ENCODE peak calls at places on chromosomes 1 and 21, in five cellular contexts. Y, V, U, F and K are unnamed samples. For H3K4me1, the result is how much of the 10 kb centered on the place peaks cover.

GRCh38 chr21:39715804-39716397 is 29.1 kb upstream of the IGSF5 start:
- DNase-seq in U (no peak), F (no peak), V (no peak), Y (peak), K (no peak)

GRCh38 chr1:221701570-221702186 is 40.2 kb downstream of the DUSP10 start:
- DNase-seq in F (no peak), V (no peak), Y (no peak), U (no peak), K (no peak)

GRCh38 chr1:187474266-187474665 is 645.5 kb downstream of the PLA2G4A start:
- DNase-seq in U (no peak), V (no peak), Y (no peak), F (no peak), K (no peak)

GRCh38 chr1:209106237-209106741 is 477.2 kb upstream of the CAMK1G start:
- DNase-seq in U (no peak), Y (peak), V (no peak), F (no peak), K (no peak)

GRCh38 chr1:224211262-224211962 is 28.4 kb downstream of the DEGS1 start:
- DNase-seq in Y (no peak), V (no peak), U (no peak), F (no peak), K (no peak)

GRCh38 chr21:41366522-41367151 is 4.8 kb downstream of the MX2 start:
- DNase-seq in F (peak), Y (no peak), V (peak), U (peak), K (peak)

GRCh38 chr1:215888159-215888558 is 321.1 kb downstream of the KCTD3 start:
- DNase-seq in F (no peak), Y (no peak), V (no peak), U (no peak), K (no peak)

GRCh38 chr1:47524272-47524671 is 86.4 kb downstream of the FOXD2 start:
- DNase-seq in F (no peak), Y (no peak), U (no peak), V (no peak), K (no peak)

GRCh38 chr1:6109688-6110087 is 64.0 kb downstream of the KCNAB2 start:
- DNase-seq in Y (no peak), V (peak), U (peak), F (no peak), K (no peak)

GRCh38 chr1:20346433-20346832 is 55.8 kb downstream of the VWA5B1 start:
- DNase-seq in Y (no peak), F (no peak), U (no peak), V (no peak), K (no peak)

GRCh38 chr1:33332357-33332789 is 11.5 kb upstream of the A3GALT2 start:
- DNase-seq in Y (no peak), U (no peak), F (peak), V (no peak), K (no peak)

GRCh38 chr1:227996187-227996950 is 10.4 kb upstream of the WNT3A start:
- DNase-seq in Y (no peak), U (no peak), V (no peak), F (peak), K (peak)

GRCh38 chr1:5424802-5425201 is 567.4 kb downstream of the NPHP4 start:
- DNase-seq in U (no peak), Y (no peak), F (no peak), V (no peak), K (no peak)

GRCh38 chr1:235650341-235651169 is 971 bp upstream of the GNG4 start:
- DNase-seq in V (no peak), Y (no peak), F (no peak), U (peak), K (peak)

GRCh38 chr21:38979271-38980196 is 173.8 kb downstream of the ETS2 start:
- DNase-seq in F (no peak), U (no peak), Y (no peak), V (no peak), K (no peak)

GRCh38 chr1:241985787-241986186 is 13.1 kb downstream of the MAP1LC3C start:
- DNase-seq in U (no peak), F (no peak), Y (peak), V (no peak), K (no peak)

GRCh38 chr1:86356247-86356646 is 39.9 kb downstream of the ODF2L start:
- DNase-seq in U (no peak), V (no peak), F (no peak), Y (no peak), K (no peak)

GRCh38 chr21:16102113-16102512 is 372.3 kb downstream of the USP25 start:
- DNase-seq in F (no peak), Y (no peak), V (no peak), U (no peak), K (no peak)

GRCh38 chr1:157137051-157137772 is 983 bp downstream of the ETV3 start:
- DNase-seq in Y (peak), V (no peak), U (no peak), F (no peak), K (no peak)

GRCh38 chr21:46188226-46189212 is 4.3 kb upstream of the SPATC1L start:
- DNase-seq in U (no peak), Y (no peak), V (peak), F (peak), K (peak)

GRCh38 chr1:17120483-17120882 is 1.2 kb upstream of the PADI2 start:
- DNase-seq in F (no peak), Y (no peak), V (no peak), U (peak), K (no peak)
- H3K4me3 ChIP-seq in F (no peak), Y (no peak), V (no peak), U (no peak), K (no peak)

GRCh38 chr1:201405484-201405831 is 6.3 kb upstream of the LAD1 start:
- DNase-seq in Y (no peak), F (no peak), V (no peak), U (no peak), K (no peak)
- H3K27ac ChIP-seq in Y (no peak), F (no peak), V (no peak), U (no peak), K (no peak)

GRCh38 chr1:64956241-64956640 is 10.1 kb downstream of the JAK1 start:
- DNase-seq in V (no peak), U (no peak), F (no peak), Y (no peak), K (no peak)
- H3K4me1 ChIP-seq in V (half or more), U (half or more), F (under half), Y (under half), K (under half)

DNA sequence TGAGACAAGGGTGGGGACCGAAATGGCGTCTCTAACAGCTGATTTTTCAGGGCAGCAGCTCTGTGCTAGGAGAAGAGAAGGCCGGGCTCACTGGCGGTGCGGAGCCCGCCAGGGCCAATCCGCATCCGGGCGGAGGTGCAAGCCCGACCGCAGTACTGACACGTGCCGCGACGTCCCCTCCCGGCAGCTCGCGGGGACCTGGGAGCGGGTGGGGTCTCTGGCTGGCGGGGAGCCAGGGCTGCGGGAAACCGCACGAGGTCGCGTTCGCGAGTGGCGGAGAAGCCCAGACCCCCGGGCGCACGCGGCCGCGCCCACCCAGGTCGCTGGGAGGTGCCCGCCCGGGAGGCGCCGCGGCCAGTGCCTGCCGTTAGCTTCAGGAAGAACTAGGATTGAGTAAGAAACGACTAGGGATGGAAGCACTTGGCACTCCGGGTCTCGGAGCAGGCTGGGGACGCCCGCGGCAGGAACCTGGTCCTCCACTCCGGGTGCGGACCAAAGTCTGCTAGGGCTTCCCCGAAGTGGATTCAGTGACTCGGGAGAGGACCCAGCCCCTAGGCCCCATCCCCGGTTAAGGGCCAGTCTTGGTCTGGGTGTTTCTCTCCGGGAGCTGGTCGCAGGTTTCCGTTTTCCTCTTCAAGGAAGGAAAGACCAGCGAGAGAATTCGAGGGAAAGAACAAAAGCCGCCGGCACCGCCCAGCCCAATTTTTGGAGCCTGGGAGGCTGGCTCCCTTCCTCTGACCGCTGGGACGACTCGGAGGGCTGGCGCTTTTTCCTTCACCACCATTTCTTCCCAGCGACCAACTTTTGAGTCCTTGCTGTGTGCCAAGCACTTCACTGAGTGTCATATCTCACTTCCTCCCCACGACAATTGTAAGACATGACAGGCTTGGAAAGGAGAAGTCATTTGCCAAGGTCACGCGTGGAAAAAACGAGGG is 16.7 kb upstream of the STMN1 start:
- DNase-seq in V (peak), Y (no peak), U (peak), F (no peak), K (peak)
- H3K4me3 ChIP-seq in V (peak), Y (peak), U (peak), F (peak), K (peak)

GRCh38 chr1:26289158-26290059 is 9.5 kb downstream of the SH3BGRL3 start:
- DNase-seq in V (peak), U (peak), F (no peak), Y (no peak), K (no peak)
- H3K27ac ChIP-seq in V (peak), U (peak), F (peak), Y (no peak), K (peak)

DNA sequence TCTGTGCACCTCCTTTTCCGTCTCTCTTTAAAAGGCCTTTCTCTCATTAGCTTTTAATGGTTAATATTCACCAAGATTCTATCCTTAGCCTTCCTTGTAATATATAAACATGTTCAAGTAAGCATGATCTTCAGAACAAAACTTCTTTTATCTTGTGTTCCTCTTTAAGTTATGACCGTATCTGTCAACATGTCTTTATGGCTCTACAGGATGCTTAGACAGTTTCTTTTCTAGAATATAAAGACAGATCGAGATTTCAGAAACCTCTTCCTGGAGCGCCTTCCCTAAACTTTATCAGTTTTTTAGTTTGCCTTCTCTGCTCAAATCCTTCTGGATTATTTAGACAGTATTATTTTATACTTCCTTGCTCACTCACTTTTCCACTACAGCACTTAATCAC is 7.2 kb downstream of the RO60 start:
- DNase-seq in F (no peak), Y (no peak), U (no peak), V (no peak), K (no peak)
- H3K4me1 ChIP-seq in F (under half), Y (under half), U (under half), V (under half), K (under half)

DNA sequence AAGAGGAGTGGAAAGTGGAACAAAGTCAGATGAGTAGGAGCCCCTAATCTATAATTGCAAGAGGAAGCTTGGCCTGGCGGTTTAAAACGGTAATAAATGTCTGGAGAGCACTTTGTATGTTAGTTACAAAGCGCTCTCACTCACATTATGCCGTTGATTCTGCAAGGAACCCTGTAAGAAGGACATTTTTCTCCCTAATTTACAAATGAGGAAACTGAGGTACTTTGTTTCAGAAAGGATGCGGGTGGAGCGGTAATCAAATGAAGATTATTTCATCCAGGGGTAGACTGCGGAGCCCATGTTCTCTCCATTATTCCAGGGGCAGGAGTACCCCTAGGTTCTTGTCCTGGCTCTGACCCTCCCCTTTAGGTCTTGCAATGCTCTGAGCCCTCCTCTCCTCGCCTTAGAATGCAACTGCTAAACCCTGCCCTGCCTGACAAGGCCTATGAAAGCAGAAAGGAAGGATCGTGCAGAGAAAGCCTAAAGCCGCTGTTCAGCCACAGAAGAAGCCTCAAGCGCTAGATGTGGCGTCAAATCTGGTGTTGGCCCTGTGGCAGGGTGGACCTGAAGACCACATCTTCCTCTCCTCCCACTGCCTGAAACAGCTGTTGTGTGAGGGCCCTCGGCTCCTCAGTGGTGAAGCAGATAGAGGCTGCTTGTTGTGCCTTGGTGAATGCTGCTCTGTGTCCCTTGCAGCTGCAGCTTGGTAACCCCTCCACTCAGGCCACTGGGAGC is 588 bp upstream of the PACC1 start:
- DNase-seq in V (no peak), F (no peak), U (no peak), Y (no peak), K (no peak)
- H3K4me3 ChIP-seq in V (peak), F (peak), U (peak), Y (peak), K (peak)